ENCODE peak calls at places on chromosomes 16 and 17, in four cellular contexts. L is H1, Y is GM12878, X is HepG2. I is an unnamed sample. For H3K4me1, the result is how much of the 10 kb centered on the place peaks cover.

GRCh38 chr16:78462261-78463208 is 363.1 kb downstream of the WWOX start:
- DNase-seq in Y (no peak), X (peak), L (no peak), I (no peak)

GRCh38 chr17:28174352-28175046 is 132.0 kb downstream of the NLK start:
- DNase-seq in X (no peak), Y (peak), L (no peak), I (no peak)

GRCh38 chr17:82536220-82537201 is 17.0 kb downstream of the FOXK2 start:
- DNase-seq in X (no peak), L (no peak), Y (no peak), I (no peak)

GRCh38 chr16:30660424-30661251 is 2.4 kb downstream of the FBRS start:
- DNase-seq in L (no peak), X (no peak), Y (no peak), I (no peak)

GRCh38 chr17:82358467-82359350 is at the start of gene TEX19:
- DNase-seq in Y (no peak), L (no peak), X (no peak), I (no peak)

GRCh38 chr16:72474511-72475123 is 302.7 kb upstream of the PMFBP1 start:
- DNase-seq in X (peak), Y (no peak), L (no peak), I (no peak)

GRCh38 chr17:50939795-50940684 is 73.9 kb upstream of the TOB1 start:
- DNase-seq in L (no peak), Y (no peak), X (peak), I (no peak)

GRCh38 chr16:30499284-30499683 is 26.7 kb downstream of the ITGAL start:
- DNase-seq in Y (no peak), L (no peak), X (no peak), I (no peak)

GRCh38 chr17:30433514-30433913 is 43.7 kb upstream of the GOSR1 start:
- DNase-seq in X (no peak), L (no peak), Y (no peak), I (no peak)

GRCh38 chr17:45688353-45688752 is 95.8 kb upstream of the CRHR1 start:
- DNase-seq in L (no peak), Y (no peak), X (no peak), I (no peak)

GRCh38 chr16:81554993-81555392 is 110.4 kb downstream of the CMIP start:
- DNase-seq in L (no peak), X (no peak), Y (no peak), I (no peak)

GRCh38 chr16:55842369-55843104 is 9.6 kb upstream of the CES1 start:
- DNase-seq in Y (no peak), L (no peak), X (peak), I (peak)

GRCh38 chr17:35630530-35631148 is 43.5 kb downstream of the AP2B1 start:
- DNase-seq in Y (no peak), L (no peak), X (no peak), I (no peak)

GRCh38 chr17:78474631-78475146 is 96.2 kb downstream of the PGS1 start:
- DNase-seq in X (no peak), L (no peak), Y (peak), I (no peak)

GRCh38 chr16:6725634-6726331 is 606.9 kb upstream of the RBFOX1 start:
- DNase-seq in Y (no peak), L (no peak), X (no peak), I (no peak)

GRCh38 chr17:1275962-1276736 is 3.3 kb upstream of the TRARG1 start:
- DNase-seq in X (peak), L (no peak), Y (no peak), I (no peak)

GRCh38 chr17:13635951-13636350 is 34.2 kb upstream of the HS3ST3A1 start:
- DNase-seq in X (no peak), Y (no peak), L (no peak), I (no peak)

GRCh38 chr16:27314986-27315332 is 1.2 kb downstream of the IL4R start:
- DNase-seq in Y (no peak), X (no peak), L (no peak), I (no peak)

GRCh38 chr17:3796110-3796821 is 4.7 kb downstream of the ITGAE start:
- DNase-seq in Y (peak), X (no peak), L (no peak), I (no peak)

GRCh38 chr16:14529010-14529669 is 100.9 kb downstream of the PARN start:
- DNase-seq in L (peak), X (peak), Y (peak), I (peak)

GRCh38 chr16:50279142-50279865 is 13.0 kb downstream of the ADCY7 start:
- DNase-seq in L (no peak), X (no peak), Y (no peak), I (peak)

GRCh38 chr17:38561416-38562214 is 44.1 kb downstream of the SRCIN1 start:
- DNase-seq in Y (no peak), L (no peak), X (no peak), I (no peak)

GRCh38 chr16:76583466-76583865 is 306.3 kb downstream of the CNTNAP4 start:
- DNase-seq in L (no peak), X (no peak), Y (no peak), I (no peak)

GRCh38 chr16:19479302-19479721 is 42.6 kb downstream of the GDE1 start:
- DNase-seq in L (no peak), X (peak), Y (no peak), I (no peak)

GRCh38 chr17:50557265-50558029 is 3.1 kb upstream of the CACNA1G start:
- DNase-seq in Y (no peak), L (no peak), X (no peak), I (no peak)

GRCh38 chr16:47866431-47866830 is 289.4 kb downstream of the ABCC12 start:
- DNase-seq in L (no peak), Y (no peak), X (no peak), I (no peak)

GRCh38 chr17:38600416-38600815 is 5.3 kb downstream of the SRCIN1 start:
- DNase-seq in X (no peak), Y (no peak), L (no peak), I (no peak)

GRCh38 chr16:59878479-59878878 is 1144.4 kb upstream of the GOT2 start:
- DNase-seq in X (no peak), L (no peak), Y (no peak), I (no peak)

GRCh38 chr16:81366316-81366932 is 51.7 kb downstream of the GAN start:
- DNase-seq in X (peak), L (no peak), Y (peak), I (peak)

GRCh38 chr17:6361733-6362132 is 73.2 kb downstream of the AIPL1 start:
- DNase-seq in L (no peak), Y (no peak), X (no peak), I (no peak)

GRCh38 chr16:79269211-79269863 is 331.2 kb downstream of the MAF start:
- DNase-seq in X (no peak), L (no peak), Y (peak), I (no peak)

GRCh38 chr16:66927918-66928649 is 2.7 kb upstream of the RRAD start:
- DNase-seq in X (no peak), Y (no peak), L (no peak), I (no peak)

GRCh38 chr16:80148826-80149225 is 392.0 kb upstream of the DYNLRB2 start:
- DNase-seq in X (no peak), Y (no peak), L (no peak), I (no peak)

GRCh38 chr17:38719943-38720641 is 10.0 kb upstream of the CISD3 start:
- DNase-seq in X (no peak), Y (no peak), L (peak), I (no peak)

GRCh38 chr16:87550510-87550961 is 51.8 kb upstream of the JPH3 start:
- DNase-seq in Y (no peak), L (no peak), X (no peak), I (no peak)

GRCh38 chr17:42251115-42251514 is 25.1 kb downstream of the STAT5B start:
- DNase-seq in X (peak), Y (no peak), L (no peak), I (no peak)

GRCh38 chr16:29994613-29995329 is 646 bp downstream of the HIRIP3 start:
- DNase-seq in Y (no peak), L (no peak), X (no peak), I (no peak)

GRCh38 chr16:79632289-79632688 is 31.8 kb upstream of the MAF start:
- DNase-seq in Y (no peak), L (no peak), X (no peak), I (no peak)

GRCh38 chr17:59327136-59327878 is 4.1 kb upstream of the YPEL2 start:
- DNase-seq in X (no peak), L (no peak), Y (no peak), I (no peak)
- TF ChIP-seq SUZ12 in X (no peak), L (no peak), Y (no peak), I (no peak)

GRCh38 chr17:57092779-57093178 is 7.7 kb downstream of the AKAP1 start:
- DNase-seq in Y (no peak), X (no peak), L (no peak), I (no peak)

GRCh38 chr17:57089391-57089790 is 4.3 kb downstream of the AKAP1 start:
- DNase-seq in X (no peak), L (no peak), Y (no peak), I (no peak)

GRCh38 chr17:57090560-57091185 is 5.6 kb downstream of the AKAP1 start:
- DNase-seq in L (no peak), Y (no peak), X (no peak), I (no peak)

GRCh38 chr17:57092171-57092570 is 7.1 kb downstream of the AKAP1 start:
- DNase-seq in L (no peak), Y (no peak), X (no peak), I (no peak)

GRCh38 chr17:57091186-57091618 is 6.2 kb downstream of the AKAP1 start:
- DNase-seq in L (no peak), Y (no peak), X (no peak), I (no peak)
- H3K4me1 ChIP-seq in L (under half), Y (under half), X (half or more), I (under half)

GRCh38 chr17:39953471-39953888 is 9.3 kb upstream of the GSDMA start:
- DNase-seq in L (no peak), Y (peak), X (no peak), I (no peak)
- H3K9ac ChIP-seq in L (no peak), Y (peak), X (peak), I (peak)

DNA sequence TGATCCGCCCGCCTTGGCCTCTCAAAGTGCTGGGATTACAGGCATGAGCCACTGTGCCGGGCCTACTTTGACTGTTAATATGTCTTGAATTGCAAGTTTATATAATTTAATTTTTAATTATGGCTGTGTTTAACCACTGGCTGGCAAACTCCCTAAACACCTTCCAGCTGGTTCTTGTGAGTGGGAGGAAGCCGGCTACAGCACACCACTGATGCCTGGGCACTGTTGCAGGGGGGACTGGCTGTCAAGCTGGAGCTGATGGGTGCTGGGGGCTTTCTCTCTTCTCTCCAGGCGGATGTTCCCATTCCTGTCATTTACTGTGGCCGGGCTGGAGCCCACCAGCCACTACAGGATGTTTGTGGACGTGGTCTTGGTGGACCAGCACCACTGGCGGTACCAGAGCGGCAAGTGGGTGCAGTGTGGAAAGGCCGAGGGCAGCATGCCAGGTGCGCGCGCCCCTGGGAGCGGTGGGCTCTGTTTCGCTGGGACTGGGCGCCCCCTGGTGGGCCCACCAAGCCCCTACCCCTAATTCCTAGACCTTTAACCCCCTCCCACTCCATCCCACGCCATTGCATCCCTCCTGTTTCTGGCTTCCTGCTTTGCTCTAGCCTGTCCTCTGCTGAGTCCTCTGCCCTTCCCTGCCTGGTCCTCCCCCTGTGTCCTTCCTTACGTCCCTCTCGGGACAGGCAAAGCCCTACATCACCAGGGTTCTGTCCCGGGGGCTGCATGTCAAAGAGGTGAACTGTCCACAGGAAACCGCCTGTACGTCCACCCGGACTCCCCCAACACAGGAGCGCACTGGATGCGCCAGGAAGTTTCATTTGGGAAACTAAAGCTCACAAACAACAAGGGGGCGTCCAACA is 9.5 kb downstream of the TBX21 start:
- DNase-seq in X (peak), Y (no peak), L (no peak), I (peak)
- TF ChIP-seq SUZ12 in X (no peak), Y (no peak), L (no peak), I (no peak)

GRCh38 chr17:53722407-53722806 is 100.3 kb upstream of the KIF2B start:
- DNase-seq in X (no peak), L (peak), Y (no peak), I (no peak)
- H3K4me1 ChIP-seq in X (under half), L (under half), Y (under half), I (under half)

DNA sequence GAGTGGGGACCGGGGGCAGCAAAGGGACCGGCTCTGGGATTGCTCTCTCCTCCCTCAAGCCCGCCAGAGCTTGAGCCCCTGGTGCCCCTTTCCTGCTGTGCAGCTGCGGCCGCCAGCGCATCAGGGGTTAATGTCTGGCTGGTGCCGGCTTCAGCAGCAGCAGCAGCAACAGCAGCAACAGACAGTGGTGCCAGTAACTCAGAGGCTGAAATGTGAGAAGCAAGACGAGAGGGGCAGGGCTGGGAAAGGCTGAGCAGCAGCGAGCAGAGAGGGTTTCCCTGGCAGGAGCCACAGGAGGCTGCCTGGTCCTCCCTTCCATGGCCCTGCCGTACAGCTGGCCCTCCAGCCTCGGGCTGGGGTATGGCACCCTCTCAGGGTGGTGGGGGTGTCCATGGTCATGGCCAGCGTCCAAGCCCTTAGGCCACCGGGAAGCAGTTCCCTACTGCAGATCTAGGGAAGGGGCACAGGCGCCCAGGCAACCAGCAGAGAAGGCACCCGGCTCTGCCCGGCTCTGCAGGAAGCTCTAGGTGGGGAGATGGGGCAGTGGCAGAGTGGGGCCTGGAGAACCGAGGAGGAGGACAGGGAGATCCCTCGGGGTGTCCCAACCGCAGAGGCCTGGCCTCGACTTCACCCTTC is 21.1 kb upstream of the TFAP4 start:
- DNase-seq in Y (no peak), X (no peak), L (no peak), I (no peak)
- H3K9ac ChIP-seq in Y (no peak), X (peak), L (no peak), I (peak)

GRCh38 chr17:77442976-77443742 is 302.4 kb downstream of the SEC14L1 start:
- DNase-seq in Y (no peak), X (no peak), L (no peak), I (no peak)
- TF ChIP-seq SUZ12 in Y (no peak), X (no peak), L (no peak), I (no peak)